ENCODE peak calls at places on chromosomes 6 and 20, in eight cellular contexts. R is coronary artery; Y is H7; D is adipocyte; N is prostate gland; J is foreskin fibroblast; W is retinal pigment epithelial cell; U is CD8-positive, alpha-beta T cell. M is an unnamed sample.

GRCh38 chr20:51636123-51636522 is 93.6 kb upstream of the NFATC2 start:
- DNase-seq in R (no peak), Y (no peak), D (no peak), N (no peak), J (no peak), W (no peak), U (no peak), M (no peak)

GRCh38 chr20:62044671-62045070 is 21.0 kb downstream of the TAF4 start:
- DNase-seq in R (no peak), Y (peak), D (no peak), N (no peak), J (no peak), W (no peak), U (no peak), M (no peak)

GRCh38 chr6:46949662-46950280 is 28.0 kb upstream of the ADGRF5 start:
- DNase-seq in R (no peak), Y (no peak), D (no peak), N (no peak), J (no peak), W (no peak), U (no peak), M (no peak)

GRCh38 chr6:13117561-13117960 is 210.8 kb downstream of the TBC1D7 start:
- DNase-seq in R (no peak), Y (no peak), D (no peak), N (no peak), J (no peak), W (no peak), U (no peak), M (no peak)

GRCh38 chr6:62150048-62150663 is 135.9 kb downstream of the KHDRBS2 start:
- DNase-seq in R (no peak), Y (peak), D (peak), N (no peak), J (no peak), W (no peak), U (no peak), M (peak)

GRCh38 chr20:54172856-54173652 is 732 bp downstream of the CYP24A1 start:
- DNase-seq in R (no peak), Y (peak), D (no peak), N (no peak), J (no peak), W (no peak), U (no peak), M (no peak)

GRCh38 chr6:122654016-122654415 is 43.8 kb downstream of the PKIB start:
- DNase-seq in R (no peak), Y (no peak), D (peak), N (no peak), J (no peak), W (no peak), U (no peak), M (no peak)

GRCh38 chr20:51335329-51335841 is 207.1 kb downstream of the NFATC2 start:
- DNase-seq in R (no peak), Y (no peak), D (peak), N (no peak), J (peak), W (peak), U (no peak), M (no peak)

GRCh38 chr6:139595183-139595582 is 220.7 kb upstream of the CITED2 start:
- DNase-seq in R (no peak), Y (no peak), D (peak), N (no peak), J (no peak), W (peak), U (no peak), M (no peak)

GRCh38 chr6:159871911-159872310 is 18.9 kb upstream of the MAS1 start:
- DNase-seq in R (no peak), Y (no peak), D (no peak), N (no peak), J (no peak), W (no peak), U (no peak), M (no peak)

GRCh38 chr20:434221-434620 is 26.1 kb downstream of the RBCK1 start:
- DNase-seq in R (no peak), Y (peak), D (no peak), N (no peak), J (no peak), W (no peak), U (no peak), M (no peak)

DNA sequence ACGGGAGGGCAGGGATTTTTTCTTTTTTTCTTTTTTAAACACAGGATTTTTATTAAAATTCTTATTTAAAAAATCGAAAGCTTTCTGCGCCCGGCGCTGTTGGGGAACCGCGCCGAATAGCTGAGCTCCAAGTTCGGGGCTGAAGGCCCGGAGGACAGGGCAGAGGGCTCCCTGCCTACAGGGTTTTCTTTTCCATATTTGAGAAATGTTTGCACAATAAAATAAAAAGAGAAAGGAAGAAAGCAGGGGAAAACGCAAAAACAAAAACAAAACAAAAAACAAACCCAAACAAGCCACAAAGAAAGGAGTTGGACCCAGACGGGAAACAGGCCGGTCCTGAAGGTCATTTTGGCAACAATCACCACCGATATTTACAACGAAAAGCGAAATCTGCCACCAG is 2.9 kb downstream of the NKX2-2 start:
- DNase-seq in R (peak), Y (no peak), D (no peak), N (no peak), J (no peak), W (no peak), U (no peak), M (no peak)
- H3K4me3 ChIP-seq in R (peak), Y (no peak), D (no peak), N (no peak), J (no peak), W (no peak), U (no peak), M (no peak)

GRCh38 chr6:56814802-56815201 is 140.1 kb upstream of the BEND6 start:
- DNase-seq in R (no peak), Y (no peak), D (no peak), N (no peak), J (no peak), W (no peak), U (no peak), M (no peak)
- H3K4me3 ChIP-seq in R (no peak), Y (no peak), D (no peak), N (no peak), J (no peak), W (no peak), U (no peak), M (no peak)

GRCh38 chr6:144265061-144265357 is 20.1 kb upstream of the UTRN start:
- DNase-seq in R (no peak), Y (no peak), D (peak), N (no peak), J (no peak), W (no peak), U (no peak), M (no peak)

GRCh38 chr6:144263786-144264185 is 21.3 kb upstream of the UTRN start:
- DNase-seq in R (no peak), Y (no peak), D (peak), N (no peak), J (no peak), W (no peak), U (no peak), M (no peak)

GRCh38 chr6:144266091-144266649 is 19.0 kb upstream of the UTRN start:
- DNase-seq in R (peak), Y (peak), D (peak), N (peak), J (peak), W (peak), U (no peak), M (no peak)

GRCh38 chr6:144265390-144265789 is 19.7 kb upstream of the UTRN start:
- DNase-seq in R (no peak), Y (peak), D (peak), N (no peak), J (peak), W (no peak), U (no peak), M (no peak)

DNA sequence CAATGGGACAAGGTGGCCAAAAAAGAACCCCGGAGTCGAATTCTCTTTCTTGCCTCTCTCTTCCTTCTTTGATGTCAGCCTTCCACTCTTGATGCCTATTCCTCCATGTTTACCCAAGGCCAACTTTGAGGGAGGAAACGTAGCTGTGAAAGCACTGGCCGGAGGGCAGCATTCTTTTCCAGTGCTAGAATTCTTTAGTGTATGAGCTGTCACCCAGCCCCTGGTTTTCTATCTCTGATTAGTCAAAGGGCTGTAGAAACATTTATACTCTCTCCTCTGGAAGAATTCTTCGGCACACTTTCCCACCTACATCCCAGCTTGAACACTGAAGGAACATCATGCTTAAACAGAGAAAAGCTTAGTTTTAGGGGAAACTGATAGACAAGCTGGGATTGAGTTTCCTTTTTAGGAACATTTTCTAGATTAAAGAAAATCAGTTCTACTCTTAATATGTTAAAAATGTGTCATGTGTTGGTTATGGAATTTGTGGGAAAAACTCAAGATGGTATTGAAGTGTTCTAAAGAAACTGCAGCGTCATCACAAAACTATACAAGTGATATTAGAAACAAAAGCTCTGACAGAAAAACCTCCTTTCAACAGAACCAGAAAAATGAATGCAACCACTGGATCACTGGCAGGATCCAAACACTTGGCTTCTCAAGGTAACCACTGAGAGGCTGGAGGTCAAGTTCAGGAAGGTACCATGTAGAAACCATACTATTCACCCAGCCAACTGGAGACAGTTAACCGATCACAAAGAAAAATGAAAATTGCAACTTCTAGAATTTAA is 20.7 kb upstream of the UTRN start:
- DNase-seq in R (no peak), Y (no peak), D (peak), N (no peak), J (peak), W (peak), U (no peak), M (peak)
- H3K4me3 ChIP-seq in R (peak), Y (no peak), D (peak), N (no peak), J (peak), W (no peak), U (no peak), M (no peak)

DNA sequence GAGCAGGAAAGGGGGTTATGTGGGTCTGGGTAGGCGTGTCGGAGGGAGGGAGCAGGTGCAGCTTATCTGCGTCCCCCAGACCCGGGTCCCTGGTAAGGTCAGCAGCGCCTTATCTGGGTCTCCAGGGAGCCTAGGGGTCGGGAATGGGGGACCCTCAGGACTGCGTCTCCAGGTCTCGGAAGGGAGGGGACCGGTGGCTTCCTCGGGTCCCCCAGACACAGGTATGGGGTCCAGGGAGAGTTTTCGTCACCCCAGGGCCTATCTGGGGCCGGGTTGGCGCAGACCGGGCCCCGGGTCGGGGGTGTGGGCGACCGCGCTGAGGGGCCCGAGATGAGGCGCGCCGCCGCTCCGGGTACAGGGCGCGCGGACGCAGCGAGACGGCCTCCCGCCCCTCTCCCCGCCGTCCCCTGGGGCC is 325 bp downstream of the PLAGL2 start:
- DNase-seq in R (no peak), Y (no peak), D (no peak), N (no peak), J (no peak), W (no peak), U (no peak), M (no peak)
- H3K4me3 ChIP-seq in R (peak), Y (peak), D (peak), N (peak), J (peak), W (peak), U (peak), M (peak)

GRCh38 chr20:46237736-46238135 is 70.6 kb downstream of the CDH22 start:
- DNase-seq in R (no peak), Y (no peak), D (no peak), N (no peak), J (no peak), W (no peak), U (no peak), M (no peak)

GRCh38 chr20:46235086-46235485 is 73.2 kb downstream of the CDH22 start:
- DNase-seq in R (no peak), Y (no peak), D (no peak), N (no peak), J (no peak), W (no peak), U (no peak), M (no peak)

GRCh38 chr20:46240065-46240464 is 68.2 kb downstream of the CDH22 start:
- DNase-seq in R (no peak), Y (no peak), D (no peak), N (no peak), J (no peak), W (no peak), U (no peak), M (no peak)

GRCh38 chr20:46240881-46241280 is 67.4 kb downstream of the CDH22 start:
- DNase-seq in R (no peak), Y (no peak), D (no peak), N (no peak), J (no peak), W (no peak), U (no peak), M (no peak)

DNA sequence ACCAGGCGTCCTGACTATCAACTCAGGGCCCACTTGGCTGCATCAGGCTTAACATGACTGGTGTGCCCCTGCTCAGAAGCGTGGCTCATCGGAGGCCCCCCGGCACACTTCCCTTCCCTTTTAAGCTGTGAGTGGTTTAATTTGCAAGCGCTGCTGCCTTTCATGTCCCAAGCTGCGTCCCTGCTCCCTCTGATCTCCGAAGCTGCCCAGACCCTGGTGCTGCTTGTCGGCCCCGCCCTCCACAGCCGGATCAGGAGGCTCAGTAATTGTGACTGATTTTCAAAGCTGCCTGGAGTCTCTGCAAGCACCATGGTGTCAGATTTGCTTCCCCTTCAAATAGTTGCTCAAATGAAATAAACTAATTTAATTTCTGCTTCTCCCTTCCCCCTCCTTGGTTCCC is 71.1 kb downstream of the CDH22 start:
- DNase-seq in R (no peak), Y (peak), D (no peak), N (no peak), J (no peak), W (no peak), U (no peak), M (no peak)
- H3K4me3 ChIP-seq in R (no peak), Y (no peak), D (no peak), N (no peak), J (no peak), W (no peak), U (no peak), M (no peak)

GRCh38 chr6:44127186-44128019 is at the start of the genes MRPL14 and TMEM63B:
- DNase-seq in R (peak), Y (peak), D (peak), N (peak), J (peak), W (no peak), U (peak), M (no peak)
- H3K4me3 ChIP-seq in R (peak), Y (peak), D (peak), N (peak), J (peak), W (peak), U (peak), M (peak)

DNA sequence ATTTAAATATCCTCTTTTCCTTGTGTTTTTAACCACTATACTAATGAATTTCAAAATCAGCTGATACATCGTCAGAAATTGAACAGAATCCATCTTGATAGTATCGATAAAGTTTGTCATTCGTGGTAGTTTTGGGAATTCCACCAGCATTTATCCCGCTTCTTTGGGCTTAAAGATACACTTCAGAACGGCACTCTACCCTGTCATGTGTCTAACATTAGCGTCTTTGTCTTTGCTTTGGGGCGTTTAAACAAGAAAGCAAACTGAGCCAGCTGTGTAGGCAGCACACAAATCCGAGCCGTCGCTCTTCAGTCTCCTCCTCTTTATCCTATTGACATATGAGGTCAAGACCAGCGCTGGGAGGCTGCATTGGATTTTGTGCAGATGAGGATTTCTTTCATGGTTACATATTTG is 27.5 kb upstream of the NHSL1 start:
- DNase-seq in R (no peak), Y (no peak), D (no peak), N (no peak), J (no peak), W (no peak), U (no peak), M (no peak)
- H3K4me3 ChIP-seq in R (peak), Y (no peak), D (peak), N (no peak), J (peak), W (peak), U (no peak), M (no peak)

DNA sequence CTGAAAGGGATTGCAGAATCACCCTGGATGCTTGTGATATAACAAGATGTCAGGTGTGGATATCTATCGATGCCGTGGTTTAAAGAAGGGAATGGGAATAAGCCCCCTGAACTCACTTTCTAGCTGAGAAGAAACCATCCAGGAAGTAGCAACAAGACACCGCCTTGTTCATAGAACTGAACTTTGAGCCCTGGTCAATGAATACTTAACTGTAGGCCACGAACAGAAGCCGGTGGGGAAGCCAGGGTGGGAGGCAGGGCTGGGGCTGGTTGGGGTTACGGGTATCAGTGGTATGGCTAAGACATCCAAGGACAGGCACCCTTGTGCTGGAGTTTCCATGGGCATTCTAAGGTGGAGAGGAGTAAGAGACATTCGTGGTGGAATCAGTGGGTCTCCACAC is 61.0 kb downstream of the UST start:
- DNase-seq in R (no peak), Y (no peak), D (no peak), N (no peak), J (no peak), W (no peak), U (no peak), M (no peak)
- H3K4me3 ChIP-seq in R (no peak), Y (no peak), D (no peak), N (no peak), J (no peak), W (no peak), U (no peak), M (no peak)

M was measured in epithelial cell of proximal tubule.